ENCODE peak calls at places on chromosomes 7 and 10, in five cellular contexts. Y is cardiac muscle cell, T is aorta, A is MM.1S, P is AG09309. E is an unnamed sample.

GRCh38 chr7:618539-619355 is 99.1 kb upstream of the PDGFA start:
- DNase-seq in A (no peak), Y (no peak), P (no peak), T (peak), E (peak)

GRCh38 chr7:22990588-22990949 is 23.4 kb downstream of the HYCC1 start:
- DNase-seq in T (no peak), P (peak), Y (peak), A (no peak), E (no peak)

GRCh38 chr7:56092789-56093531 is at the start of gene PHKG1:
- DNase-seq in Y (peak), P (peak), A (no peak), T (peak), E (no peak)

GRCh38 chr10:119981826-119982225 is 89.3 kb downstream of the SEC23IP start:
- DNase-seq in P (no peak), Y (no peak), T (no peak), A (no peak), E (no peak)

GRCh38 chr7:1382553-1383397 is 76.5 kb downstream of the MICALL2 start:
- DNase-seq in T (no peak), P (no peak), A (no peak), Y (no peak), E (no peak)

GRCh38 chr10:22600516-22600915 is 113.9 kb downstream of the PIP4K2A start:
- DNase-seq in P (no peak), Y (no peak), A (no peak), T (no peak), E (no peak)

GRCh38 chr7:132055331-132056120 is 499.1 kb upstream of the PODXL start:
- DNase-seq in Y (no peak), A (no peak), P (no peak), T (no peak), E (no peak)

GRCh38 chr7:12321248-12321647 is 82.4 kb downstream of the VWDE start:
- DNase-seq in Y (no peak), A (no peak), T (no peak), P (no peak), E (no peak)

GRCh38 chr10:25191162-25191895 is 16.5 kb downstream of the GPR158 start:
- DNase-seq in P (no peak), T (no peak), A (no peak), Y (no peak), E (no peak)

E was measured in natural killer cell.